ENCODE peak calls at places on chromosomes 16 and 17, in eight cellular contexts. One of them, this sample, is unnamed.

GRCh38 chr16:57175896-57176295 is 9.9 kb downstream of the PSME3IP1 start:
- DNase-seq in neural progenitor cell: no peak
- DNase-seq in fibroblast of mammary gland: no peak
- DNase-seq in cardiac fibroblast: no peak
- DNase-seq in upper lobe of right lung: no peak
- DNase-seq in BE2C: no peak
- DNase-seq in tibial nerve: no peak
- DNase-seq in vagina: no peak
- DNase-seq in this sample: no peak

GRCh38 chr16:66954097-66954659 is 6.9 kb upstream of the CES3 start:
- DNase-seq in neural progenitor cell: peak
- DNase-seq in fibroblast of mammary gland: peak
- DNase-seq in cardiac fibroblast: peak
- DNase-seq in upper lobe of right lung: no peak
- DNase-seq in BE2C: peak
- DNase-seq in tibial nerve: peak
- DNase-seq in vagina: no peak
- DNase-seq in this sample: peak

GRCh38 chr16:89103156-89103555 is 9.5 kb downstream of the ACSF3 start:
- DNase-seq in neural progenitor cell: no peak
- DNase-seq in fibroblast of mammary gland: no peak
- DNase-seq in cardiac fibroblast: no peak
- DNase-seq in upper lobe of right lung: no peak
- DNase-seq in BE2C: no peak
- DNase-seq in tibial nerve: no peak
- DNase-seq in vagina: no peak
- DNase-seq in this sample: peak

GRCh38 chr16:21656795-21657768 is 4.7 kb upstream of the IGSF6 start:
- DNase-seq in neural progenitor cell: peak
- DNase-seq in fibroblast of mammary gland: peak
- DNase-seq in cardiac fibroblast: peak
- DNase-seq in upper lobe of right lung: no peak
- DNase-seq in BE2C: peak
- DNase-seq in tibial nerve: no peak
- DNase-seq in vagina: no peak
- DNase-seq in this sample: peak

GRCh38 chr16:28254158-28254557 is 38.2 kb upstream of the SBK1 start:
- DNase-seq in neural progenitor cell: no peak
- DNase-seq in fibroblast of mammary gland: no peak
- DNase-seq in cardiac fibroblast: no peak
- DNase-seq in upper lobe of right lung: no peak
- DNase-seq in BE2C: no peak
- DNase-seq in tibial nerve: no peak
- DNase-seq in vagina: no peak
- DNase-seq in this sample: no peak

GRCh38 chr17:57394375-57394774 is 138.1 kb downstream of the MSI2 start:
- DNase-seq in neural progenitor cell: no peak
- DNase-seq in fibroblast of mammary gland: no peak
- DNase-seq in cardiac fibroblast: no peak
- DNase-seq in upper lobe of right lung: no peak
- DNase-seq in BE2C: no peak
- DNase-seq in tibial nerve: no peak
- DNase-seq in vagina: no peak
- DNase-seq in this sample: no peak

GRCh38 chr16:66926171-66926570 is 836 bp upstream of the RRAD start:
- DNase-seq in neural progenitor cell: no peak
- DNase-seq in fibroblast of mammary gland: no peak
- DNase-seq in cardiac fibroblast: no peak
- DNase-seq in upper lobe of right lung: no peak
- DNase-seq in BE2C: no peak
- DNase-seq in tibial nerve: no peak
- DNase-seq in vagina: no peak
- DNase-seq in this sample: peak

GRCh38 chr16:8867483-8868271 is 1.1 kb downstream of the CARHSP1 start:
- DNase-seq in neural progenitor cell: peak
- DNase-seq in fibroblast of mammary gland: no peak
- DNase-seq in cardiac fibroblast: no peak
- DNase-seq in upper lobe of right lung: no peak
- DNase-seq in BE2C: peak
- DNase-seq in tibial nerve: peak
- DNase-seq in vagina: no peak
- DNase-seq in this sample: peak

GRCh38 chr17:19592316-19592715 is 56.2 kb upstream of the ALDH3A2 start:
- DNase-seq in neural progenitor cell: no peak
- DNase-seq in fibroblast of mammary gland: no peak
- DNase-seq in cardiac fibroblast: no peak
- DNase-seq in upper lobe of right lung: no peak
- DNase-seq in BE2C: no peak
- DNase-seq in tibial nerve: no peak
- DNase-seq in vagina: no peak
- DNase-seq in this sample: no peak

GRCh38 chr17:68849673-68850260 is 105.4 kb downstream of the ABCA8 start:
- DNase-seq in neural progenitor cell: no peak
- DNase-seq in fibroblast of mammary gland: peak
- DNase-seq in cardiac fibroblast: no peak
- DNase-seq in upper lobe of right lung: no peak
- DNase-seq in BE2C: no peak
- DNase-seq in tibial nerve: no peak
- DNase-seq in vagina: no peak
- DNase-seq in this sample: no peak

GRCh38 chr16:79362312-79362970 is 238.1 kb downstream of the MAF start:
- DNase-seq in neural progenitor cell: no peak
- DNase-seq in fibroblast of mammary gland: no peak
- DNase-seq in cardiac fibroblast: no peak
- DNase-seq in upper lobe of right lung: no peak
- DNase-seq in BE2C: no peak
- DNase-seq in tibial nerve: no peak
- DNase-seq in vagina: no peak
- DNase-seq in this sample: no peak

GRCh38 chr16:28205974-28206373 is 5.8 kb downstream of the XPO6 start:
- DNase-seq in neural progenitor cell: no peak
- DNase-seq in fibroblast of mammary gland: no peak
- DNase-seq in cardiac fibroblast: no peak
- DNase-seq in upper lobe of right lung: no peak
- DNase-seq in BE2C: no peak
- DNase-seq in tibial nerve: no peak
- DNase-seq in vagina: no peak
- DNase-seq in this sample: no peak

GRCh38 chr16:65069090-65069489 is 52.8 kb downstream of the CDH11 start:
- DNase-seq in neural progenitor cell: no peak
- DNase-seq in fibroblast of mammary gland: peak
- DNase-seq in cardiac fibroblast: peak
- DNase-seq in upper lobe of right lung: no peak
- DNase-seq in BE2C: no peak
- DNase-seq in tibial nerve: no peak
- DNase-seq in vagina: no peak
- DNase-seq in this sample: no peak

GRCh38 chr17:82126479-82127314 is 28.7 kb upstream of the FASN start:
- DNase-seq in neural progenitor cell: no peak
- DNase-seq in fibroblast of mammary gland: no peak
- DNase-seq in cardiac fibroblast: no peak
- DNase-seq in upper lobe of right lung: no peak
- DNase-seq in BE2C: no peak
- DNase-seq in tibial nerve: no peak
- DNase-seq in vagina: no peak
- DNase-seq in this sample: no peak

GRCh38 chr17:65121916-65122821 is 15.0 kb upstream of the RGS9 start:
- DNase-seq in neural progenitor cell: no peak
- DNase-seq in fibroblast of mammary gland: no peak
- DNase-seq in cardiac fibroblast: no peak
- DNase-seq in upper lobe of right lung: no peak
- DNase-seq in BE2C: no peak
- DNase-seq in tibial nerve: no peak
- DNase-seq in vagina: no peak
- DNase-seq in this sample: no peak

GRCh38 chr17:41814195-41814594 is 1.4 kb downstream of the FKBP10 start:
- DNase-seq in neural progenitor cell: no peak
- DNase-seq in fibroblast of mammary gland: peak
- DNase-seq in cardiac fibroblast: peak
- DNase-seq in upper lobe of right lung: no peak
- DNase-seq in BE2C: peak
- DNase-seq in tibial nerve: no peak
- DNase-seq in vagina: no peak
- DNase-seq in this sample: peak

GRCh38 chr16:3095869-3096268 is 3.2 kb downstream of the ZSCAN10 start:
- DNase-seq in neural progenitor cell: no peak
- DNase-seq in fibroblast of mammary gland: peak
- DNase-seq in cardiac fibroblast: peak
- DNase-seq in upper lobe of right lung: no peak
- DNase-seq in BE2C: no peak
- DNase-seq in tibial nerve: no peak
- DNase-seq in vagina: no peak
- DNase-seq in this sample: peak
- TF ChIP-seq CTCF in neural progenitor cell: no peak
- TF ChIP-seq CTCF in fibroblast of mammary gland: peak
- TF ChIP-seq CTCF in cardiac fibroblast: peak
- TF ChIP-seq CTCF in upper lobe of right lung: peak
- TF ChIP-seq CTCF in BE2C: peak
- TF ChIP-seq CTCF in tibial nerve: no peak
- TF ChIP-seq CTCF in vagina: no peak
- TF ChIP-seq CTCF in this sample: peak

GRCh38 chr16:6032438-6032837 is 934.8 kb upstream of the EEF2KMT start:
- DNase-seq in neural progenitor cell: no peak
- DNase-seq in fibroblast of mammary gland: no peak
- DNase-seq in cardiac fibroblast: no peak
- DNase-seq in upper lobe of right lung: no peak
- DNase-seq in BE2C: no peak
- DNase-seq in tibial nerve: no peak
- DNase-seq in vagina: no peak
- DNase-seq in this sample: no peak
- TF ChIP-seq CTCF in neural progenitor cell: no peak
- TF ChIP-seq CTCF in fibroblast of mammary gland: no peak
- TF ChIP-seq CTCF in cardiac fibroblast: no peak
- TF ChIP-seq CTCF in upper lobe of right lung: no peak
- TF ChIP-seq CTCF in BE2C: no peak
- TF ChIP-seq CTCF in tibial nerve: no peak
- TF ChIP-seq CTCF in vagina: no peak
- TF ChIP-seq CTCF in this sample: no peak

DNA sequence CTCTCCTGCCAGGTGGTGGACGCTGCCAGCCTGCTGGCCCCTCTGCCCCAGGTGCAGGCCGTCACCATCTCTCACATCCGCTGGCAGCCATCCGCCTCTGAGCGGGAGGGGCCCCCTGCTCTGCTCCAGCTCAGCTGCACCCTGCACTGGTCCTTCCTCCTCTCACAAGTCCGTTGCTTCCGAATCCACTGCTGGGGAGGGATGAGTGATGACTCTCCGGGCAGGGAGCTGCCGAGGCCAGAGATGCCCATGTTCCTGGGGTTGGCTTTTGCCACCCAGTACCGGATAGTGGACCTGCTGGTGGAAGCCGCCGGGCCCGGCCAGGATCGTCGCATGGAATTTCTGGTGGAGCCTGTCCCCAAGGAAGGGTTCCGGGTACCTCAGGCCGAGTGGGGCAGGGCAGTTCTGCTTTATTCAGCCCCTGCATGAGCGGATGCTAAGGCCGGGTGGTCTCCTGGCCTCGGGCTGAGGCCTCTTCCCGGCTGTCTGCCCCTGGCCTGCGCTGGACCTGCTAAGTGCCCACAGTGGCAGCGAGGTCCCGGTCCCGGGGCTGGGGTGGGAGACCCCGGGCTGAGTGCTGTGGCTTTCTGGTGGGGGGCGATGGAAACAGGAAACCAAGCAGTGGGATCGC is 11.4 kb downstream of the ENGASE start:
- DNase-seq in neural progenitor cell: no peak
- DNase-seq in fibroblast of mammary gland: no peak
- DNase-seq in cardiac fibroblast: no peak
- DNase-seq in upper lobe of right lung: no peak
- DNase-seq in BE2C: no peak
- DNase-seq in tibial nerve: no peak
- DNase-seq in vagina: no peak
- DNase-seq in this sample: peak
- TF ChIP-seq CTCF in neural progenitor cell: no peak
- TF ChIP-seq CTCF in fibroblast of mammary gland: no peak
- TF ChIP-seq CTCF in cardiac fibroblast: no peak
- TF ChIP-seq CTCF in upper lobe of right lung: no peak
- TF ChIP-seq CTCF in BE2C: no peak
- TF ChIP-seq CTCF in tibial nerve: no peak
- TF ChIP-seq CTCF in vagina: no peak
- TF ChIP-seq CTCF in this sample: no peak

GRCh38 chr17:47823519-47823918 is 1.9 kb upstream of the OSBPL7 start:
- DNase-seq in neural progenitor cell: no peak
- DNase-seq in fibroblast of mammary gland: no peak
- DNase-seq in cardiac fibroblast: no peak
- DNase-seq in upper lobe of right lung: no peak
- DNase-seq in BE2C: no peak
- DNase-seq in tibial nerve: no peak
- DNase-seq in vagina: no peak
- DNase-seq in this sample: no peak

GRCh38 chr17:47821031-47821423 is 567 bp downstream of the OSBPL7 start:
- DNase-seq in neural progenitor cell: no peak
- DNase-seq in fibroblast of mammary gland: no peak
- DNase-seq in cardiac fibroblast: no peak
- DNase-seq in upper lobe of right lung: no peak
- DNase-seq in BE2C: no peak
- DNase-seq in tibial nerve: no peak
- DNase-seq in vagina: no peak
- DNase-seq in this sample: peak

GRCh38 chr17:47820023-47820789 is 1.4 kb downstream of the OSBPL7 start:
- DNase-seq in neural progenitor cell: no peak
- DNase-seq in fibroblast of mammary gland: no peak
- DNase-seq in cardiac fibroblast: no peak
- DNase-seq in upper lobe of right lung: no peak
- DNase-seq in BE2C: no peak
- DNase-seq in tibial nerve: no peak
- DNase-seq in vagina: no peak
- DNase-seq in this sample: peak

GRCh38 chr17:47822785-47823184 is 1.2 kb upstream of the OSBPL7 start:
- DNase-seq in neural progenitor cell: no peak
- DNase-seq in fibroblast of mammary gland: no peak
- DNase-seq in cardiac fibroblast: no peak
- DNase-seq in upper lobe of right lung: no peak
- DNase-seq in BE2C: no peak
- DNase-seq in tibial nerve: no peak
- DNase-seq in vagina: no peak
- DNase-seq in this sample: peak

DNA sequence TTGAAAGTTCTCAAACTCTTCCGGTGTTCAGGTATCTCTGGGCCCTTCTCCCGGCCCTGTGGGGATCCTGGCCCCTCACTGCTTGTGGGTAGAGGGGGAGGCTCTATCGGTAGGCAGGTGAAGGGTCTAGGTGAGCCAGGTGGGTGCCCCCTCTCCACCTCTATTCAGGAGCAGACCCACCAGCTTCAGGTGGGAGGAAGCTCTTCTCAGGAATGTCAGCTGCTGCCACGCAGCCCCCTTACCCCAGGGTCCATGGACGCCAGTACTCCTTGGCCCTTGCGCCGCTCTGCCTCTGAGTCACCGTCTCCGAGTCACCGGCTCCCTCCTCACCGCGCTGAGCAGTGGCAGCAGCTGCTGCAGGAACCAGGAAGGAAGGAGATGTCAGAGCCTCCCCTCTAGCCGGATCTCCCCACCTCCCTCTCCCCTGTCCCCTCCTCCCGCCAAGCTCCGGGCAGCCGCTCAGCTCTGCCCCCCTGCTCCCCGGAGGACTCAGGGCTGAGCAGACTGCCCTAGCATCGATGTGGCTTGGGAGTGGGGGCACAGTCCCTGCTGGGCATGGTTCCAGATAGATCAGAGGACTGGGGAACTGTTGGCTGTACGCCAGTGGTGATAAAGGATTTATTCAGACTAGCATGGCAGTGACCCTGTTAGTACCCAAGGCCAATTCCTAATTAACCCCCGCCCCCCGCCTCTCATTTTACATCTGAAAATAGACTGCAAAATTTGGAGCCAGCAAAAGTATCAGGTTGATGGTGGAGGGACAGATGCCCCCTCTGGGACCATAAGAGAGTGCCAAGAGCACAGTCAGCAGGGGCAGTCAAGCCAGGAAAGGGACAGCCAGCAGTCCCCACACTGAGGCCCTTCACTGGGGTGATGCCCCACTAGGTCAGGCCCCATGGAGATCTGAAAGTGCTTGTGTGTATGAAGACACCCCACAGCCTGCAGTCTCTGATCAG is at the start of gene OSBPL7:
- DNase-seq in neural progenitor cell: peak
- DNase-seq in fibroblast of mammary gland: peak
- DNase-seq in cardiac fibroblast: peak
- DNase-seq in upper lobe of right lung: peak
- DNase-seq in BE2C: peak
- DNase-seq in tibial nerve: no peak
- DNase-seq in vagina: no peak
- DNase-seq in this sample: peak
- TF ChIP-seq CTCF in neural progenitor cell: peak
- TF ChIP-seq CTCF in fibroblast of mammary gland: no peak
- TF ChIP-seq CTCF in cardiac fibroblast: no peak
- TF ChIP-seq CTCF in upper lobe of right lung: no peak
- TF ChIP-seq CTCF in BE2C: peak
- TF ChIP-seq CTCF in tibial nerve: no peak
- TF ChIP-seq CTCF in vagina: no peak
- TF ChIP-seq CTCF in this sample: no peak

This sample was measured in osteoblast.